ENCODE peak calls at places on chromosomes 16 and 17, in six cellular contexts. V is H1, W is HepG2, D is GM12878, R is SK-N-SH, G is HCT116. Z is an unnamed sample.

GRCh38 chr17:80113033-80113484 is 11.7 kb downstream of the GAA start:
- DNase-seq in V (peak), G (no peak), W (no peak), R (no peak), D (no peak), Z (no peak)

GRCh38 chr17:68020451-68020779 is 15.1 kb upstream of the KPNA2 start:
- DNase-seq in R (no peak), V (no peak), D (no peak), G (no peak), W (peak), Z (peak)

GRCh38 chr17:82830249-82830661 is 9.6 kb downstream of the ZNF750 start:
- DNase-seq in V (no peak), R (peak), W (no peak), G (no peak), D (no peak), Z (no peak)

GRCh38 chr17:68821860-68822693 is 133.1 kb downstream of the ABCA8 start:
- DNase-seq in R (peak), D (no peak), W (peak), G (peak), V (no peak), Z (no peak)

GRCh38 chr16:66911112-66911511 is 7.6 kb downstream of the CDH16 start:
- DNase-seq in W (no peak), D (no peak), R (no peak), V (no peak), G (no peak), Z (no peak)

GRCh38 chr17:74245145-74245817 is 28.8 kb upstream of the DNAI2 start:
- DNase-seq in W (no peak), V (peak), D (no peak), G (no peak), R (peak), Z (no peak)

GRCh38 chr17:27038676-27039075 is 255.2 kb upstream of the WSB1 start:
- DNase-seq in D (no peak), G (peak), V (no peak), R (peak), W (peak), Z (peak)

GRCh38 chr16:83215417-83216001 is 588.7 kb downstream of the CDH13 start:
- DNase-seq in V (peak), D (no peak), W (peak), R (peak), G (peak), Z (no peak)

GRCh38 chr16:84724619-84725307 is 25.0 kb downstream of the USP10 start:
- DNase-seq in G (no peak), V (no peak), R (no peak), D (no peak), W (no peak), Z (peak)

GRCh38 chr17:71975331-71975801 is 145.5 kb upstream of the SOX9 start:
- DNase-seq in G (no peak), V (no peak), D (no peak), R (no peak), W (no peak), Z (peak)

GRCh38 chr17:2965621-2966275 is 97.7 kb downstream of the OR1D5 start:
- DNase-seq in W (no peak), D (no peak), R (peak), V (no peak), G (peak), Z (peak)

GRCh38 chr17:55271958-55272710 is 7.4 kb downstream of the HLF start:
- DNase-seq in G (no peak), D (no peak), W (no peak), R (no peak), V (no peak), Z (no peak)

GRCh38 chr16:58024673-58025350 is 742 bp upstream of the MMP15 start:
- DNase-seq in W (peak), D (no peak), R (peak), G (peak), V (peak), Z (peak)

GRCh38 chr16:28149016-28149888 is 62.5 kb downstream of the XPO6 start:
- DNase-seq in W (no peak), V (no peak), G (no peak), R (no peak), D (no peak), Z (no peak)

GRCh38 chr17:79620207-79621038 is 9.6 kb upstream of the RBFOX3 start:
- DNase-seq in G (no peak), D (no peak), W (no peak), V (peak), R (peak), Z (no peak)

GRCh38 chr16:60642956-60643355 is 1393.3 kb downstream of the CDH8 start:
- DNase-seq in R (no peak), D (no peak), V (no peak), G (no peak), W (no peak), Z (no peak)

GRCh38 chr16:3611145-3611977 is at the start of gene SLX4:
- DNase-seq in G (peak), D (no peak), W (peak), V (peak), R (peak), Z (peak)

GRCh38 chr16:81818514-81819304 is 39.6 kb downstream of the PLCG2 start:
- DNase-seq in V (no peak), D (no peak), G (no peak), W (no peak), R (no peak), Z (no peak)

GRCh38 chr17:73711916-73712315 is 67.7 kb upstream of the SDK2 start:
- DNase-seq in G (no peak), D (no peak), W (no peak), V (no peak), R (no peak), Z (no peak)

GRCh38 chr16:50271148-50272041 is 5.0 kb downstream of the ADCY7 start:
- DNase-seq in D (no peak), R (no peak), G (no peak), W (peak), V (no peak), Z (no peak)

GRCh38 chr17:61168506-61168905 is 231.1 kb upstream of the TBX2 start:
- DNase-seq in D (no peak), V (no peak), R (no peak), W (no peak), G (no peak), Z (no peak)

GRCh38 chr17:48002208-48002919 is 31.5 kb downstream of the CDK5RAP3 start:
- DNase-seq in V (no peak), R (no peak), D (peak), W (peak), G (no peak), Z (no peak)

GRCh38 chr17:51921500-51921899 is 237.0 kb downstream of the CA10 start:
- DNase-seq in G (no peak), D (no peak), R (no peak), W (no peak), V (no peak), Z (no peak)

GRCh38 chr16:22183901-22184614 is 21.8 kb downstream of the SDR42E2 start:
- DNase-seq in R (peak), V (peak), D (no peak), W (no peak), G (no peak), Z (no peak)

GRCh38 chr17:27283057-27283456 is 10.9 kb upstream of the WSB1 start:
- DNase-seq in W (no peak), V (no peak), G (no peak), R (no peak), D (no peak), Z (no peak)

GRCh38 chr16:88591577-88592021 is 21.4 kb downstream of the ZC3H18 start:
- DNase-seq in V (no peak), G (no peak), W (no peak), R (no peak), D (peak), Z (no peak)

GRCh38 chr16:74691093-74691855 is 9.4 kb downstream of the MLKL start:
- DNase-seq in W (no peak), R (no peak), G (no peak), D (no peak), V (no peak), Z (no peak)

DNA sequence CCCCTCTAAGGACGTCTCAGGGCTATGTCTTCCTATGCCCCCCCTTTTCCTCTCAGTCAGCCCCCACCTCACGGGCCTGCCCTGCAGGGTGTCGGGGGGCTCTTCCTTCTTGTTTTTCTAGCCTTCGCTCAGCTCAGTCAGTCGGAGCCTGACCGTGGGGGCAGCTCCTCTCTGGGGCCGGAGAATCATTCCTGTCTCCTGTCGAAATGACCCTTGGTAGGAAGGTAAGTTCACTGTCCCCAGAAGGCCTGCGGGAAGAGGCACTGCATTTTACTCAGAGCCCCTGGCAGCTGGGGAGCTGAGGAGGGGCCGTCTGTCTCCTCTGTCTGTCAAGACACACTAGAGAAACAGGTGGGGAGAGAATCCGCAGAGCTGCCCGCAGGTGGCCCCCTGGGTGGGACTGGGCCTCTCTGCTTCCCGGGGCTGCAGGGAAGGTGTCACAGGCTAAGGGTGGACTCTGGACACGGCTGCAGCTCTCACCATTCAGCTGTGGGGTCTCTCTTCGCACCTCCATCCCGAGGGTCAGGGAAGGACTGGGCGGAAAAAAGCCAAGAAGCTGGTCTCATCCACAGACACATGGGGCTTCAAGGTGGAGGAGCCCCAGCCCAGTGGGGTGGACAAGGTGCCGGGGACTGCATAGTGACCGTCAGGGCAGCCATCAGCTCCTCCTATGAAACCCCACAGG is 112.8 kb upstream of the TNRC6C start:
- DNase-seq in G (no peak), W (no peak), R (no peak), V (no peak), D (no peak), Z (no peak)
- TF ChIP-seq JUND in G (no peak), W (no peak), R (no peak), V (no peak), D (no peak), Z (no peak)

DNA sequence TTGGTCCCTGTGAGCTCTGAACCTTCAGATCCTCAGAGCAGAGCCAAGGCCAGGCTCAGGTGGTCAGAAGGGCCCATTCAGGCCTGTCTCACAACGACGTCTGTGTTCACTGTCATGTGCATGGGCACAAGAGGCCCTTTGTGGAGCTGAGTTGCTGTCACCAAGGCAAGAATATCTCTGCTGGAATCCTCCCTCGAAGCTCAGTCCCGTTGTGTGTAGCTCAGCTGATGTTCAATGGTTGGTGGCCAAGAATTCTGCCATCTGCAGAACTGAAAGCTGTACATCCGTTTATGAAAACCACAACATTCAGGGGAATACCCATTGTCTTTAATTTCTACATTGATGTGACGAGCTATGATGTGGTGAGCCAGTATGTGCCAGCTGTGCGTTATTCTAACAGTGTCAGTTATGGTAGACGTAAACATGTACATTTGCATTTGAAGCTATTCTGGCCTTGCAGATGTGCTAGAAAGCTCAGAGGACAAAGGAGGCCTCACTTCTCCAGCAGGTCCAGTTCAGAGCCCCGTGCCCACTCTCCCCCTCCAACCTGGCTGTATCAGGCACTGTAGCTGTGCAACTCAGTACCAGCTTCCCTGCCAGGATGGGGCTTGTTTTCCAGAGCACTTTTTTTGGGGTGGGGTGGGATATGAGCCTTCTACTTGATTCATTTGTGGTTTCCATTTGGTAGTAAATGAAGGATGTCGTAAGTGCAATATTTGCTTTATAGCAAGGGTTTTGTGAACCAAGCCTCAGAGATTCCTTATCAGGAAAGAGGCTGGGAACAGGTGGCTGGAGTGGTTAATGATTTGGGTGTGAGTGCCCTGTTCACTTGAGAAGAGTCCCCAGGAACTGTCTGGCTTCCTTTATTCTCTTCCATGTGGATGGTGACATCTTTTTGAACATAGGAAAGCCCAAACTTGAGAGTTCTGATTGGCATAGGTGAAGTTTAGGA is 56.1 kb downstream of the B9D1 start:
- DNase-seq in W (peak), V (no peak), G (no peak), R (no peak), D (peak), Z (no peak)
- TF ChIP-seq JUND in W (no peak), V (no peak), G (no peak), R (no peak), D (no peak), Z (no peak)

GRCh38 chr16:76193851-76194620 is 83.2 kb upstream of the CNTNAP4 start:
- DNase-seq in G (no peak), R (no peak), D (no peak), W (no peak), V (no peak), Z (no peak)
- TF ChIP-seq JUND in G (no peak), R (no peak), D (no peak), W (no peak), V (no peak), Z (no peak)

GRCh38 chr17:44966348-44967025 is 1.6 kb downstream of the C1QL1 start:
- DNase-seq in D (no peak), R (peak), G (no peak), V (no peak), W (no peak), Z (no peak)

GRCh38 chr17:44965491-44966234 is 2.4 kb downstream of the C1QL1 start:
- DNase-seq in W (no peak), R (no peak), G (no peak), V (no peak), D (no peak), Z (no peak)

GRCh38 chr17:44960654-44961053 is 7.4 kb downstream of the C1QL1 start:
- DNase-seq in D (no peak), G (no peak), V (no peak), W (no peak), R (no peak), Z (peak)

GRCh38 chr17:44959821-44960523 is 8.1 kb downstream of the C1QL1 start:
- DNase-seq in W (no peak), V (no peak), D (no peak), R (peak), G (no peak), Z (no peak)

DNA sequence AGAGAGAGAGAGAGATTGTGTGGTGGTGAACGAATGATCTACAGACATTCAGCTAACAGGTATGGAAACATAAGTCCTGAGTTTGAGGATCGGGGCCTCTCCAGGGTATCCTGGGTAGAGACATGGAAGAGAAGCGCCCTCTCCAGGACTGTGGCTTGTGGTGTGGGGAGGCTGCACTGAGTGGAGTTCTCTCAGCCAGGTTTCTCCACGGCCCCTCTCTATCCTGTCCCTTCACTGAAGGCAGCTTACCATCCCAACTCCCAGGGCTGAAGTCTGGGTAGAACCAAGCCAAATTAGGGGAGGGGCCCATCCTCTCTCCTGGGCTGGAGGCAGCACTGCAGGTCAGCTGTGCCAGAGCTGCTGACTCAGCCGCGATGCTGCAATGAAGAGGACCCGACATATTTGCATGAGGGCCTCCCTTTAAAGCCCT is 6.2 kb downstream of the C1QL1 start:
- DNase-seq in G (no peak), V (no peak), W (peak), D (no peak), R (no peak), Z (no peak)
- TF ChIP-seq JUND in G (no peak), V (peak), W (no peak), D (no peak), R (no peak), Z (no peak)

GRCh38 chr17:18928726-18929125 is 23.2 kb upstream of the SLC5A10 start:
- DNase-seq in V (no peak), D (no peak), G (no peak), R (no peak), W (no peak), Z (no peak)
- TF ChIP-seq JUND in V (no peak), D (no peak), G (no peak), R (no peak), W (no peak), Z (no peak)

GRCh38 chr17:17807440-17807839 is 29.3 kb downstream of the SREBF1 start:
- DNase-seq in G (no peak), D (no peak), R (no peak), V (no peak), W (no peak), Z (no peak)

GRCh38 chr17:17809527-17810373 is 27.0 kb downstream of the SREBF1 start:
- DNase-seq in R (peak), G (no peak), W (no peak), D (no peak), V (peak), Z (no peak)

GRCh38 chr17:17806611-17807010 is 30.2 kb downstream of the SREBF1 start:
- DNase-seq in D (no peak), R (no peak), V (no peak), G (no peak), W (no peak), Z (no peak)

GRCh38 chr17:17810374-17811248 is 26.2 kb downstream of the SREBF1 start:
- DNase-seq in R (no peak), W (no peak), G (no peak), D (no peak), V (peak), Z (no peak)

GRCh38 chr17:17808706-17809432 is 27.9 kb downstream of the SREBF1 start:
- DNase-seq in V (no peak), G (no peak), R (no peak), D (no peak), W (no peak), Z (no peak)
- TF ChIP-seq JUND in V (no peak), G (no peak), R (no peak), D (no peak), W (no peak), Z (no peak)

DNA sequence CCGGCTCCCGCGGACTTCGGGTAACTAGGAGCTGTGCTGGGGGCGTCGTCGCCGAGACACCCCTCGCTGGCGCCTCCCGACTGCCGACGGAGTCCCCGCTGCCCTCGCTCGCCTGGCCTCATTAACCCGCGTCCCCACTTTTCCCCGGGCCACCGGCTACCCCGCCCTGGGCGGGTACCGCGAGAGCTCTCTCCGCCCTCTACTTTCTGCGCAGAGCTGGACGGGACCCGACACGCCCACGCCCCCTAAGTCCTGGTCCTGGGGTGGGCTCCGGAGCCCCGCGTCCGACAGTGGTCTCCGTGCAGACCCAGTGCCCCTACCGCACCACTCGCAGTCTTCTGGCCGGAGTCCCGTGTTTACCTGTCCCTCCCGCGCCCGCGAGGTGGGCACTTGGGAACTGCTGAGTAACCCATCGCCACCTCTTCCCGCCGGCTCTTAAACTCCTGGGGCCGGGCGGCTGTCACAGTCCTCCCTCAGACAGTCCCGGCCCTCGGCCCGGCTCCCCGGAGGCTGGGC is 421 bp upstream of the TLCD1 start:
- DNase-seq in G (peak), W (peak), V (no peak), D (no peak), R (no peak), Z (peak)
- TF ChIP-seq JUND in G (no peak), W (no peak), V (no peak), D (no peak), R (no peak), Z (no peak)

DNA sequence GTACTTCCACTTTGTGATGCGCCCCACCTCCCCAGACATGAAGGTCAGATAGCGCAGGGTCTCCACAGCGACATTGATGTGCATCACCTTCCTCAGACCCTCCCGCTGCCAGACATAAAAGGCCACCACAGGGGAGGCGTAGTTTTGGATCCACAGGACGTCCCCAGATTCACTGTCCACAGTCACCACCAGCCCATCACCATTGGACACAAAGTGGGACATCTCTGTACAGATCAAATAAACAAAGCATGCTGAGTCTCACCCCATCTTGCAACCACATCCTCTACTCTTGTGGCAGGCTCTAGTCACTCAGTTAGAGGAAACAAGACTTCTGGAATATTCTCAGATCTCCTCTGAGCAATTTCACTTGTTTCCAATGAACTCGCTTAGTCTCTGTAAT is 46.3 kb upstream of the ICAM2 start:
- DNase-seq in V (no peak), G (no peak), D (no peak), R (no peak), W (no peak), Z (no peak)
- TF ChIP-seq JUND in V (no peak), G (no peak), D (no peak), R (no peak), W (no peak), Z (no peak)

GRCh38 chr17:4950075-4950756 is 703 bp upstream of the ENO3 start:
- DNase-seq in W (peak), G (no peak), R (peak), D (no peak), V (peak), Z (no peak)

GRCh38 chr17:4947411-4948165 is 742 bp downstream of the PFN1 start:
- DNase-seq in R (peak), D (no peak), W (peak), G (no peak), V (peak), Z (no peak)

GRCh38 chr17:4949321-4950074 is 1.2 kb upstream of the PFN1 start:
- DNase-seq in D (no peak), W (peak), V (peak), G (peak), R (peak), Z (no peak)

GRCh38 chr17:4948166-4948996 is at the start of gene PFN1:
- DNase-seq in D (peak), W (peak), R (peak), G (peak), V (peak), Z (peak)

GRCh38 chr17:4948997-4949320 is 629 bp upstream of the PFN1 start:
- DNase-seq in G (peak), V (peak), D (no peak), R (peak), W (peak), Z (peak)
- TF ChIP-seq JUND in G (no peak), V (no peak), D (no peak), R (peak), W (no peak), Z (no peak)